ENCODE peak calls at places on chromosomes 3 and 15, in nine cellular contexts. One of them, this sample, is unnamed.

GRCh38 chr3:184168363-184169120 is 6.1 kb upstream of the AP2M1 start:
- DNase-seq in IMR-90: peak; percentile 84
- DNase-seq in HepG2: no peak
- DNase-seq in A549: no peak
- DNase-seq in upper lobe of right lung: no peak
- DNase-seq in OCI-LY7: no peak
- DNase-seq in heart left ventricle: peak; percentile 32
- DNase-seq in H7: no peak
- DNase-seq in lung: no peak
- DNase-seq in this sample: no peak

GRCh38 chr3:49703443-49703927 is 14.1 kb downstream of the RNF123 start:
- DNase-seq in heart left ventricle: peak; percentile 56
- DNase-seq in IMR-90: peak; percentile 62
- DNase-seq in A549: peak; percentile 58
- DNase-seq in upper lobe of right lung: no peak
- DNase-seq in OCI-LY7: peak; percentile 76
- DNase-seq in H7: peak; percentile 97
- DNase-seq in lung: peak; percentile 54
- DNase-seq in HepG2: peak; percentile 60
- DNase-seq in this sample: peak; percentile 69

GRCh38 chr15:95446854-95447253 is 883.6 kb upstream of the NR2F2 start:
- DNase-seq in lung: no peak
- DNase-seq in HepG2: no peak
- DNase-seq in heart left ventricle: no peak
- DNase-seq in H7: no peak
- DNase-seq in upper lobe of right lung: no peak
- DNase-seq in A549: no peak
- DNase-seq in IMR-90: no peak
- DNase-seq in OCI-LY7: peak; percentile 1
- DNase-seq in this sample: no peak

GRCh38 chr3:33645060-33645841 is 72.8 kb downstream of the CLASP2 start:
- DNase-seq in upper lobe of right lung: no peak
- DNase-seq in HepG2: no peak
- DNase-seq in lung: no peak
- DNase-seq in H7: peak; percentile 35
- DNase-seq in OCI-LY7: no peak
- DNase-seq in heart left ventricle: no peak
- DNase-seq in IMR-90: peak; percentile 6
- DNase-seq in A549: no peak
- DNase-seq in this sample: no peak

GRCh38 chr15:62035256-62035908 is 24.9 kb downstream of the VPS13C start:
- DNase-seq in H7: no peak
- DNase-seq in IMR-90: peak; percentile 75
- DNase-seq in lung: no peak
- DNase-seq in heart left ventricle: no peak
- DNase-seq in upper lobe of right lung: no peak
- DNase-seq in HepG2: no peak
- DNase-seq in A549: no peak
- DNase-seq in OCI-LY7: no peak
- DNase-seq in this sample: no peak

GRCh38 chr3:5579342-5579741 is 391.8 kb downstream of the EDEM1 start:
- DNase-seq in A549: no peak
- DNase-seq in H7: no peak
- DNase-seq in lung: no peak
- DNase-seq in upper lobe of right lung: no peak
- DNase-seq in OCI-LY7: no peak
- DNase-seq in heart left ventricle: no peak
- DNase-seq in HepG2: no peak
- DNase-seq in IMR-90: no peak
- DNase-seq in this sample: no peak

GRCh38 chr3:125045965-125046364 is 9.8 kb downstream of the HEG1 start:
- DNase-seq in HepG2: no peak
- DNase-seq in lung: no peak
- DNase-seq in OCI-LY7: no peak
- DNase-seq in A549: no peak
- DNase-seq in H7: no peak
- DNase-seq in heart left ventricle: no peak
- DNase-seq in IMR-90: peak; percentile 87
- DNase-seq in upper lobe of right lung: no peak
- DNase-seq in this sample: no peak

GRCh38 chr3:127954642-127955041 is 39.6 kb downstream of the KBTBD12 start:
- DNase-seq in lung: no peak
- DNase-seq in H7: no peak
- DNase-seq in HepG2: no peak
- DNase-seq in A549: no peak
- DNase-seq in OCI-LY7: no peak
- DNase-seq in heart left ventricle: peak; percentile 83
- DNase-seq in IMR-90: no peak
- DNase-seq in upper lobe of right lung: peak; percentile 63
- DNase-seq in this sample: no peak

GRCh38 chr15:87416591-87417257 is 839.8 kb downstream of the NTRK3 start:
- DNase-seq in A549: no peak
- DNase-seq in heart left ventricle: no peak
- DNase-seq in HepG2: no peak
- DNase-seq in upper lobe of right lung: no peak
- DNase-seq in lung: no peak
- DNase-seq in OCI-LY7: no peak
- DNase-seq in IMR-90: no peak
- DNase-seq in H7: no peak
- DNase-seq in this sample: no peak

GRCh38 chr3:101936419-101937331 is 87.4 kb downstream of the NFKBIZ start:
- DNase-seq in upper lobe of right lung: no peak
- DNase-seq in IMR-90: peak; percentile 94
- DNase-seq in A549: peak; percentile 27
- DNase-seq in lung: no peak
- DNase-seq in OCI-LY7: peak; percentile 70
- DNase-seq in heart left ventricle: no peak
- DNase-seq in HepG2: no peak
- DNase-seq in H7: no peak
- DNase-seq in this sample: no peak

GRCh38 chr3:117700573-117701360 is 991.2 kb downstream of the TUSC7 start:
- DNase-seq in OCI-LY7: no peak
- DNase-seq in upper lobe of right lung: no peak
- DNase-seq in HepG2: no peak
- DNase-seq in heart left ventricle: no peak
- DNase-seq in H7: no peak
- DNase-seq in IMR-90: peak; percentile 51
- DNase-seq in A549: no peak
- DNase-seq in lung: no peak
- DNase-seq in this sample: no peak

GRCh38 chr3:117128876-117129275 is 419.3 kb downstream of the TUSC7 start:
- DNase-seq in IMR-90: no peak
- DNase-seq in upper lobe of right lung: no peak
- DNase-seq in OCI-LY7: no peak
- DNase-seq in heart left ventricle: no peak
- DNase-seq in lung: no peak
- DNase-seq in A549: no peak
- DNase-seq in HepG2: no peak
- DNase-seq in H7: no peak
- DNase-seq in this sample: no peak

GRCh38 chr3:148882288-148882687 is 17.2 kb downstream of the CPA3 start:
- DNase-seq in heart left ventricle: no peak
- DNase-seq in IMR-90: peak; percentile 67
- DNase-seq in A549: no peak
- DNase-seq in H7: no peak
- DNase-seq in HepG2: no peak
- DNase-seq in lung: no peak
- DNase-seq in upper lobe of right lung: no peak
- DNase-seq in OCI-LY7: no peak
- DNase-seq in this sample: no peak

GRCh38 chr3:15332405-15333098 is at the start of gene SH3BP5:
- DNase-seq in HepG2: no peak
- DNase-seq in heart left ventricle: peak; percentile 83
- DNase-seq in lung: peak; percentile 72
- DNase-seq in IMR-90: peak; percentile 47
- DNase-seq in OCI-LY7: peak; percentile 86
- DNase-seq in H7: peak; percentile 93
- DNase-seq in A549: peak; percentile 68
- DNase-seq in upper lobe of right lung: peak; percentile 90
- DNase-seq in this sample: peak; percentile 79

GRCh38 chr3:157369712-157370447 is 66.8 kb upstream of the PTX3 start:
- DNase-seq in OCI-LY7: no peak
- DNase-seq in H7: no peak
- DNase-seq in lung: no peak
- DNase-seq in A549: peak; percentile 26
- DNase-seq in IMR-90: no peak
- DNase-seq in HepG2: no peak
- DNase-seq in upper lobe of right lung: no peak
- DNase-seq in heart left ventricle: no peak
- DNase-seq in this sample: no peak

GRCh38 chr3:89032331-89033063 is 74.9 kb upstream of the EPHA3 start:
- DNase-seq in OCI-LY7: no peak
- DNase-seq in IMR-90: peak; percentile 6
- DNase-seq in H7: no peak
- DNase-seq in upper lobe of right lung: no peak
- DNase-seq in HepG2: no peak
- DNase-seq in heart left ventricle: no peak
- DNase-seq in A549: no peak
- DNase-seq in lung: no peak
- DNase-seq in this sample: no peak

GRCh38 chr15:23846218-23846617 is 159.1 kb upstream of the NDN start:
- DNase-seq in OCI-LY7: no peak
- DNase-seq in IMR-90: no peak
- DNase-seq in lung: no peak
- DNase-seq in A549: no peak
- DNase-seq in heart left ventricle: no peak
- DNase-seq in HepG2: no peak
- DNase-seq in upper lobe of right lung: no peak
- DNase-seq in H7: no peak
- DNase-seq in this sample: no peak

DNA sequence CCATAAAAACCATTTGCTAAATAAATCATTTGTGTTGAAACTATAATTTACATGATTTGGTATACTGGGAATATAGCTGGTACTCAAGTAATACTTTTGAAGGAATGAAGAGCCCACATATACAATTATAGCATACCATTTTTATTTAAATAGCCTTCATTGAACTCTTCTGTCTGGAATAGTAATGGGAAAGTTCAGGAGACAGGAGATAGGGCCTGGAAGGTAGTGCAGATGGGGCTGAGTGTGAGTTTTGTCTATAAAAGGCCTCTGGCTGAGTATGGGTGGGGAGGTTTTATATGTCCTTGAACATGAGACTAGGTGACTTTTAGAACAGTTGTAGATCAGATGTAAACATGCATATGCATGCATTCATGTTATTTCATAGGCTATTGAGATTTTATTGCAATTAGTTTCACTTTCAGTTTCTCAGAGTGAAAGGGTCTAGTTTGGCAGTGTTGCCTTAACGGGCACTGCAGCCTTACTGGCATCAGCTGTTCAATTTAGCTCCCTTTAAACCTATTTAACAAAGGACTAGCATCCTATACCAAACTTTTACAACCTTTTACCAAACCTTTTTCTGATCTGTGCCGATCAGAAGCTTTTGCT is 27.2 kb downstream of the CGGBP1 start:
- DNase-seq in heart left ventricle: no peak
- DNase-seq in upper lobe of right lung: no peak
- DNase-seq in A549: no peak
- DNase-seq in IMR-90: peak; percentile 27
- DNase-seq in HepG2: no peak
- DNase-seq in H7: no peak
- DNase-seq in OCI-LY7: peak; percentile 60
- DNase-seq in lung: no peak
- DNase-seq in this sample: no peak
- H3K4me3 ChIP-seq in heart left ventricle: peak overlapping the region; percentile 35
- H3K4me3 ChIP-seq in upper lobe of right lung: peak overlapping the region; percentile 45
- H3K4me3 ChIP-seq in A549: peak overlapping the region; percentile 41
- H3K4me3 ChIP-seq in IMR-90: peak overlapping the region; percentile 74
- H3K4me3 ChIP-seq in HepG2: peak overlapping the region; percentile 63
- H3K4me3 ChIP-seq in H7: no peak overlapping the region
- H3K4me3 ChIP-seq in OCI-LY7: peak overlapping the region; percentile 65
- H3K4me3 ChIP-seq in lung: peak overlapping the region; percentile 45
- H3K4me3 ChIP-seq in this sample: peak overlapping the region; percentile 29

DNA sequence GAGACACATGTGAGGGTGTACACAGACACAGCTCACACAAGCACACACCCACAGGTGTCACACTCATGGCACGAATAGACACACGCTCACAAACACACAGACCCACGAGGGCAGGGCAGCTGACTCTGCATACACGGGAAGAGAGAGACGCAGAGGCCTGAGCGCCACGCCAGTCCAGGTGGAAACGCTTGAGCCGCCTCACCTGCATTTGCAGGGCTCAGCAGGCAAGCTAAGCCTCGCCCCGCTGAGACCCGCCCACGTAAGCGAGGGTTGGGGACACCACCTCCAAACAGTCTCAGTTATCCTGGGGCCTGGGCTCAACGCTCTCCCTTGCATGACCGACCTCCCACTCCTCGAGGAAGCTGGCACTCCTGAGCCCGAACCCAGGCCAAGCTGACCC is 73.2 kb downstream of the TLE3 start:
- DNase-seq in IMR-90: no peak
- DNase-seq in HepG2: no peak
- DNase-seq in heart left ventricle: no peak
- DNase-seq in lung: no peak
- DNase-seq in OCI-LY7: no peak
- DNase-seq in A549: no peak
- DNase-seq in upper lobe of right lung: no peak
- DNase-seq in H7: peak; percentile 63
- DNase-seq in this sample: no peak
- H3K4me3 ChIP-seq in IMR-90: no peak overlapping the region
- H3K4me3 ChIP-seq in HepG2: no peak overlapping the region
- H3K4me3 ChIP-seq in heart left ventricle: no peak overlapping the region
- H3K4me3 ChIP-seq in lung: no peak overlapping the region
- H3K4me3 ChIP-seq in OCI-LY7: no peak overlapping the region
- H3K4me3 ChIP-seq in A549: no peak overlapping the region
- H3K4me3 ChIP-seq in upper lobe of right lung: no peak overlapping the region
- H3K4me3 ChIP-seq in H7: no peak overlapping the region
- H3K4me3 ChIP-seq in this sample: no peak overlapping the region

GRCh38 chr15:43121863-43122262 is 11.5 kb upstream of the TMEM62 start:
- DNase-seq in H7: no peak
- DNase-seq in lung: no peak
- DNase-seq in OCI-LY7: no peak
- DNase-seq in IMR-90: no peak
- DNase-seq in upper lobe of right lung: no peak
- DNase-seq in heart left ventricle: no peak
- DNase-seq in HepG2: no peak
- DNase-seq in A549: no peak
- DNase-seq in this sample: no peak
- H3K4me3 ChIP-seq in H7: no peak overlapping the region
- H3K4me3 ChIP-seq in lung: no peak overlapping the region
- H3K4me3 ChIP-seq in OCI-LY7: no peak overlapping the region
- H3K4me3 ChIP-seq in IMR-90: no peak overlapping the region
- H3K4me3 ChIP-seq in upper lobe of right lung: peak overlapping the region; percentile 58
- H3K4me3 ChIP-seq in heart left ventricle: no peak overlapping the region
- H3K4me3 ChIP-seq in HepG2: peak overlapping the region; percentile 70
- H3K4me3 ChIP-seq in A549: no peak overlapping the region
- H3K4me3 ChIP-seq in this sample: no peak overlapping the region

DNA sequence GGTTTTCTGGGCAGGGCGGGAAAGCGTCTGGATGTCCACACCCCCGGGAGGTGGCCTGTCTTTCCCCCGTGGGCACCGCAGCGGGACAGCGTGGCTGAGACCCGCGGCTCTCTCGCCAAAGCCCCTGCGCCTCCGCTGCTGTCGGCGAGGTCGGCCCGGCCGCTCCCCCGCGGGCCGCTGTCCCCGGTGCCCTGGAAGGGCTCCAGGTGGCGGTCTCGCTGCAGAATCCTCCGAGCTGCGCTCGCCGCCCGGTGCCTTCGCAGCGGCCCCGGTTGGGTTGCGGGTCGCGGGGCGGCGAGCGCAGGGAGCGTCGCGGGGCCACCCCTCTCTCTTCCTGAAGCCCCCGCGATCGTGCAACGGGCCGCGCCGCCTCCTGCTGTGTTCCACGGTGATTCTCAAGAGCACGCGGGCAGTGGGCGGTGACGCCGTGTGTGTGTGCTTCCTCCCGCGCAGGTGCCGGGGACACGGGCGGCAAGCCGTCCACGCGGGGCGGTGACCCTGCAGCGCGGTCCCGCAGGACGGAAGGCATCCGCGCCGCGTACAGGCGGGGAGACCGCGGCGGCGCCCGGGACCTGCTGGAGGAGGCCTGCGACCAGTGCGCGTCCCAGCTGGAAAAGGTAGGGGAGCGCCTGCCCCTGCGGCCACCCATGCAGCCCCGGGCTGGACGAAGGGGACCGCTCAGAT is 54.3 kb downstream of the LRRK1 start:
- DNase-seq in H7: peak; percentile 90
- DNase-seq in lung: no peak
- DNase-seq in heart left ventricle: no peak
- DNase-seq in upper lobe of right lung: no peak
- DNase-seq in IMR-90: no peak
- DNase-seq in A549: no peak
- DNase-seq in HepG2: no peak
- DNase-seq in OCI-LY7: no peak
- DNase-seq in this sample: no peak
- H3K4me3 ChIP-seq in H7: peak overlapping the region; percentile 52
- H3K4me3 ChIP-seq in lung: no peak overlapping the region
- H3K4me3 ChIP-seq in heart left ventricle: peak overlapping the region; percentile 22
- H3K4me3 ChIP-seq in upper lobe of right lung: peak overlapping the region; percentile 30
- H3K4me3 ChIP-seq in IMR-90: peak overlapping the region; percentile 29
- H3K4me3 ChIP-seq in A549: no peak overlapping the region
- H3K4me3 ChIP-seq in HepG2: peak overlapping the region; percentile 54
- H3K4me3 ChIP-seq in OCI-LY7: no peak overlapping the region
- H3K4me3 ChIP-seq in this sample: peak overlapping the region; percentile 7